ENCODE peak calls at places on chromosomes 7 and 10, in seven cellular contexts. One of them, this sample, is unnamed.

GRCh38 chr10:67521546-67521945 is 174.4 kb downstream of the CTNNA3 start:
- DNase-seq in body of pancreas: no peak
- DNase-seq in sigmoid colon: no peak
- DNase-seq in CD4-positive, CD25-positive, alpha-beta regulatory T cell: no peak
- DNase-seq in adipocyte: no peak
- DNase-seq in prostate gland: no peak
- DNase-seq in RWPE2: no peak
- DNase-seq in this sample: no peak

GRCh38 chr7:34219153-34219552 is 313.8 kb downstream of the BMPER start:
- DNase-seq in prostate gland: no peak
- DNase-seq in CD4-positive, CD25-positive, alpha-beta regulatory T cell: no peak
- DNase-seq in sigmoid colon: no peak
- DNase-seq in body of pancreas: no peak
- DNase-seq in adipocyte: no peak
- DNase-seq in RWPE2: no peak
- DNase-seq in this sample: no peak

GRCh38 chr7:98212532-98213041 is 1.3 kb downstream of the BHLHA15 start:
- DNase-seq in prostate gland: no peak
- DNase-seq in RWPE2: no peak
- DNase-seq in body of pancreas: peak; percentile 38
- DNase-seq in CD4-positive, CD25-positive, alpha-beta regulatory T cell: no peak
- DNase-seq in adipocyte: no peak
- DNase-seq in sigmoid colon: peak; percentile 63
- DNase-seq in this sample: no peak

GRCh38 chr7:102287465-102288146 is 938 bp downstream of the SH2B2 start:
- DNase-seq in adipocyte: peak; percentile 50
- DNase-seq in CD4-positive, CD25-positive, alpha-beta regulatory T cell: no peak
- DNase-seq in RWPE2: no peak
- DNase-seq in prostate gland: no peak
- DNase-seq in sigmoid colon: peak; percentile 77
- DNase-seq in body of pancreas: peak; percentile 61
- DNase-seq in this sample: no peak

GRCh38 chr7:29281782-29282541 is 87.4 kb downstream of the CHN2 start:
- DNase-seq in sigmoid colon: peak; percentile 69
- DNase-seq in body of pancreas: peak; percentile 25
- DNase-seq in CD4-positive, CD25-positive, alpha-beta regulatory T cell: no peak
- DNase-seq in RWPE2: peak; percentile 81
- DNase-seq in prostate gland: peak; percentile 53
- DNase-seq in adipocyte: no peak
- DNase-seq in this sample: no peak

GRCh38 chr7:30159698-30160143 is 24.9 kb downstream of the MTURN start:
- DNase-seq in prostate gland: no peak
- DNase-seq in adipocyte: no peak
- DNase-seq in sigmoid colon: no peak
- DNase-seq in CD4-positive, CD25-positive, alpha-beta regulatory T cell: no peak
- DNase-seq in RWPE2: no peak
- DNase-seq in body of pancreas: peak; percentile 54
- DNase-seq in this sample: no peak

GRCh38 chr7:139332960-139333359 is 8.2 kb upstream of the FMC1 start:
- DNase-seq in CD4-positive, CD25-positive, alpha-beta regulatory T cell: no peak
- DNase-seq in adipocyte: no peak
- DNase-seq in body of pancreas: peak; percentile 40
- DNase-seq in prostate gland: peak; percentile 21
- DNase-seq in sigmoid colon: no peak
- DNase-seq in RWPE2: no peak
- DNase-seq in this sample: no peak

GRCh38 chr7:19754521-19755116 is 18.8 kb downstream of the TMEM196 start:
- DNase-seq in RWPE2: no peak
- DNase-seq in adipocyte: peak; percentile 65
- DNase-seq in sigmoid colon: no peak
- DNase-seq in prostate gland: no peak
- DNase-seq in body of pancreas: no peak
- DNase-seq in CD4-positive, CD25-positive, alpha-beta regulatory T cell: peak; percentile 20
- DNase-seq in this sample: no peak

GRCh38 chr10:46523119-46523880 is 33.2 kb downstream of the GPRIN2 start:
- DNase-seq in sigmoid colon: peak; percentile 65
- DNase-seq in CD4-positive, CD25-positive, alpha-beta regulatory T cell: no peak
- DNase-seq in adipocyte: no peak
- DNase-seq in prostate gland: peak; percentile 73
- DNase-seq in RWPE2: peak; percentile 93
- DNase-seq in body of pancreas: no peak
- DNase-seq in this sample: peak; percentile 97

GRCh38 chr7:87475359-87476178 is at the start of gene ABCB4:
- DNase-seq in prostate gland: no peak
- DNase-seq in body of pancreas: peak; percentile 32
- DNase-seq in RWPE2: no peak
- DNase-seq in CD4-positive, CD25-positive, alpha-beta regulatory T cell: no peak
- DNase-seq in adipocyte: peak; percentile 51
- DNase-seq in sigmoid colon: no peak
- DNase-seq in this sample: peak; percentile 43

GRCh38 chr10:130509881-130510689 is 373.9 kb downstream of the GLRX3 start:
- DNase-seq in RWPE2: no peak
- DNase-seq in adipocyte: no peak
- DNase-seq in sigmoid colon: no peak
- DNase-seq in CD4-positive, CD25-positive, alpha-beta regulatory T cell: no peak
- DNase-seq in body of pancreas: no peak
- DNase-seq in prostate gland: no peak
- DNase-seq in this sample: no peak

GRCh38 chr10:98316661-98317060 is 48.7 kb upstream of the LOXL4 start:
- DNase-seq in CD4-positive, CD25-positive, alpha-beta regulatory T cell: no peak
- DNase-seq in prostate gland: no peak
- DNase-seq in RWPE2: no peak
- DNase-seq in body of pancreas: no peak
- DNase-seq in adipocyte: peak; percentile 40
- DNase-seq in sigmoid colon: no peak
- DNase-seq in this sample: peak; percentile 12

GRCh38 chr10:13139150-13139549 is 22.2 kb upstream of the MCM10 start:
- DNase-seq in body of pancreas: no peak
- DNase-seq in CD4-positive, CD25-positive, alpha-beta regulatory T cell: no peak
- DNase-seq in RWPE2: no peak
- DNase-seq in sigmoid colon: no peak
- DNase-seq in prostate gland: no peak
- DNase-seq in adipocyte: no peak
- DNase-seq in this sample: no peak

GRCh38 chr10:44958196-44958896 is 1.3 kb upstream of the RASSF4 start:
- DNase-seq in adipocyte: peak; percentile 51
- DNase-seq in body of pancreas: peak; percentile 62
- DNase-seq in prostate gland: no peak
- DNase-seq in sigmoid colon: peak; percentile 66
- DNase-seq in RWPE2: no peak
- DNase-seq in CD4-positive, CD25-positive, alpha-beta regulatory T cell: no peak
- DNase-seq in this sample: peak; percentile 36

GRCh38 chr7:152076324-152076821 is 50.9 kb downstream of the GALNT11 start:
- DNase-seq in CD4-positive, CD25-positive, alpha-beta regulatory T cell: peak; percentile 6
- DNase-seq in sigmoid colon: no peak
- DNase-seq in adipocyte: peak; percentile 12
- DNase-seq in prostate gland: no peak
- DNase-seq in RWPE2: no peak
- DNase-seq in body of pancreas: peak; percentile 72
- DNase-seq in this sample: no peak

GRCh38 chr10:28769147-28769604 is 91.9 kb downstream of the BAMBI start:
- DNase-seq in adipocyte: no peak
- DNase-seq in RWPE2: no peak
- DNase-seq in CD4-positive, CD25-positive, alpha-beta regulatory T cell: no peak
- DNase-seq in sigmoid colon: no peak
- DNase-seq in prostate gland: no peak
- DNase-seq in body of pancreas: no peak
- DNase-seq in this sample: no peak

GRCh38 chr7:78151229-78151628 is 352.7 kb downstream of the PHTF2 start:
- DNase-seq in body of pancreas: no peak
- DNase-seq in CD4-positive, CD25-positive, alpha-beta regulatory T cell: no peak
- DNase-seq in adipocyte: peak; percentile 84
- DNase-seq in RWPE2: no peak
- DNase-seq in sigmoid colon: no peak
- DNase-seq in prostate gland: no peak
- DNase-seq in this sample: no peak

GRCh38 chr10:124867304-124867703 is 65.7 kb downstream of the ABRAXAS2 start:
- DNase-seq in sigmoid colon: no peak
- DNase-seq in adipocyte: no peak
- DNase-seq in RWPE2: no peak
- DNase-seq in CD4-positive, CD25-positive, alpha-beta regulatory T cell: no peak
- DNase-seq in prostate gland: no peak
- DNase-seq in body of pancreas: no peak
- DNase-seq in this sample: no peak

GRCh38 chr7:107501593-107501992 is 31.7 kb downstream of the GPR22 start:
- DNase-seq in RWPE2: no peak
- DNase-seq in CD4-positive, CD25-positive, alpha-beta regulatory T cell: peak; percentile 9
- DNase-seq in prostate gland: no peak
- DNase-seq in sigmoid colon: no peak
- DNase-seq in body of pancreas: peak; percentile 22
- DNase-seq in adipocyte: peak; percentile 43
- DNase-seq in this sample: no peak

GRCh38 chr10:24428410-24428782 is 219.5 kb downstream of the KIAA1217 start:
- DNase-seq in prostate gland: no peak
- DNase-seq in adipocyte: peak; percentile 62
- DNase-seq in CD4-positive, CD25-positive, alpha-beta regulatory T cell: no peak
- DNase-seq in sigmoid colon: no peak
- DNase-seq in body of pancreas: no peak
- DNase-seq in RWPE2: no peak
- DNase-seq in this sample: peak; percentile 35

GRCh38 chr7:103325744-103326143 is 18.8 kb downstream of the DNAJC2 start:
- DNase-seq in body of pancreas: no peak
- DNase-seq in sigmoid colon: no peak
- DNase-seq in adipocyte: no peak
- DNase-seq in CD4-positive, CD25-positive, alpha-beta regulatory T cell: no peak
- DNase-seq in prostate gland: no peak
- DNase-seq in RWPE2: no peak
- DNase-seq in this sample: no peak

GRCh38 chr7:145082366-145083240 is 246.8 kb upstream of the TPK1 start:
- DNase-seq in body of pancreas: no peak
- DNase-seq in CD4-positive, CD25-positive, alpha-beta regulatory T cell: no peak
- DNase-seq in sigmoid colon: no peak
- DNase-seq in adipocyte: no peak
- DNase-seq in RWPE2: no peak
- DNase-seq in prostate gland: no peak
- DNase-seq in this sample: peak; percentile 55

GRCh38 chr10:106378251-106378650 is 786.3 kb downstream of the SORCS1 start:
- DNase-seq in adipocyte: no peak
- DNase-seq in RWPE2: no peak
- DNase-seq in body of pancreas: no peak
- DNase-seq in CD4-positive, CD25-positive, alpha-beta regulatory T cell: no peak
- DNase-seq in sigmoid colon: no peak
- DNase-seq in prostate gland: no peak
- DNase-seq in this sample: no peak

GRCh38 chr10:106384541-106384940 is 780.0 kb downstream of the SORCS1 start:
- DNase-seq in prostate gland: no peak
- DNase-seq in adipocyte: no peak
- DNase-seq in CD4-positive, CD25-positive, alpha-beta regulatory T cell: no peak
- DNase-seq in sigmoid colon: no peak
- DNase-seq in RWPE2: no peak
- DNase-seq in body of pancreas: no peak
- DNase-seq in this sample: peak; percentile 11

DNA sequence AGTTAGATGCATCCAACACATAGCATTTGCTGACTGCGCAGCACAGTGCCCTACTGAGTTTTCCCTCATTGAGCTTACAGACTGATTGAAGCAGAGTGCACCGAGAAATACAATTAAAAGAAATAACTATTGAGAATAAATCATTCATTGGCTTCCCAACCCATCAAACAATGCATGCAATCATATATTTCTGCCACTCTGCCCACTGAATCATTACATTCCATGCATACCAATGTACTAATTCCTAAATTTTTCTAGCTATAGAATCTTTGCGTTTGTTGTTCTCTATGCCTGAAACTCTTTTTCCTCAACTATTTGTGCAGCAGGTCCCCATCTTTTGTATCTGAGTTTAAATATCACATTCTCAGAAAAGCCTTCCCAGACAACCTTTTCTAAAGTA is 783.8 kb downstream of the SORCS1 start:
- DNase-seq in sigmoid colon: no peak
- DNase-seq in prostate gland: no peak
- DNase-seq in adipocyte: no peak
- DNase-seq in CD4-positive, CD25-positive, alpha-beta regulatory T cell: no peak
- DNase-seq in RWPE2: no peak
- DNase-seq in body of pancreas: no peak
- DNase-seq in this sample: no peak
- H3K4me3 ChIP-seq in sigmoid colon: no peak overlapping the region
- H3K4me3 ChIP-seq in prostate gland: no peak overlapping the region
- H3K4me3 ChIP-seq in adipocyte: no peak overlapping the region
- H3K4me3 ChIP-seq in CD4-positive, CD25-positive, alpha-beta regulatory T cell: no peak overlapping the region
- H3K4me3 ChIP-seq in RWPE2: no peak overlapping the region
- H3K4me3 ChIP-seq in body of pancreas: no peak overlapping the region
- H3K4me3 ChIP-seq in this sample: no peak overlapping the region

GRCh38 chr7:681551-682307 is 44.8 kb upstream of the DNAAF5 start:
- DNase-seq in CD4-positive, CD25-positive, alpha-beta regulatory T cell: no peak
- DNase-seq in sigmoid colon: peak; percentile 46
- DNase-seq in prostate gland: no peak
- DNase-seq in adipocyte: no peak
- DNase-seq in RWPE2: peak; percentile 22
- DNase-seq in body of pancreas: no peak
- DNase-seq in this sample: no peak

GRCh38 chr7:683526-684205 is 42.8 kb upstream of the DNAAF5 start:
- DNase-seq in CD4-positive, CD25-positive, alpha-beta regulatory T cell: no peak
- DNase-seq in sigmoid colon: peak; percentile 54
- DNase-seq in RWPE2: peak; percentile 23
- DNase-seq in adipocyte: no peak
- DNase-seq in body of pancreas: no peak
- DNase-seq in prostate gland: no peak
- DNase-seq in this sample: no peak

GRCh38 chr7:680411-681127 is 45.9 kb upstream of the DNAAF5 start:
- DNase-seq in RWPE2: peak; percentile 54
- DNase-seq in CD4-positive, CD25-positive, alpha-beta regulatory T cell: no peak
- DNase-seq in prostate gland: no peak
- DNase-seq in sigmoid colon: peak; percentile 56
- DNase-seq in adipocyte: no peak
- DNase-seq in body of pancreas: no peak
- DNase-seq in this sample: no peak

GRCh38 chr7:684416-684815 is 42.1 kb upstream of the DNAAF5 start:
- DNase-seq in RWPE2: peak; percentile 27
- DNase-seq in prostate gland: no peak
- DNase-seq in adipocyte: no peak
- DNase-seq in sigmoid colon: peak; percentile 25
- DNase-seq in CD4-positive, CD25-positive, alpha-beta regulatory T cell: no peak
- DNase-seq in body of pancreas: no peak
- DNase-seq in this sample: no peak

GRCh38 chr7:682810-683209 is 43.7 kb upstream of the DNAAF5 start:
- DNase-seq in sigmoid colon: peak; percentile 52
- DNase-seq in RWPE2: peak; percentile 34
- DNase-seq in CD4-positive, CD25-positive, alpha-beta regulatory T cell: no peak
- DNase-seq in body of pancreas: no peak
- DNase-seq in adipocyte: no peak
- DNase-seq in prostate gland: no peak
- DNase-seq in this sample: no peak
- H3K9me3 ChIP-seq in sigmoid colon: peaks cover 6% of the 10 kb centered on the region
- H3K9me3 ChIP-seq in RWPE2: peaks cover 11% of the 10 kb centered on the region
- H3K9me3 ChIP-seq in CD4-positive, CD25-positive, alpha-beta regulatory T cell: peaks cover 20% of the 10 kb centered on the region
- H3K9me3 ChIP-seq in body of pancreas: peaks cover 8% of the 10 kb centered on the region
- H3K9me3 ChIP-seq in adipocyte: peaks cover 29% of the 10 kb centered on the region
- H3K9me3 ChIP-seq in prostate gland: no peaks in the 10 kb centered on the region
- H3K9me3 ChIP-seq in this sample: peaks cover 9% of the 10 kb centered on the region

GRCh38 chr7:25069900-25070443 is 55.1 kb downstream of the CYCS start:
- DNase-seq in RWPE2: no peak
- DNase-seq in adipocyte: peak; percentile 95
- DNase-seq in CD4-positive, CD25-positive, alpha-beta regulatory T cell: peak; percentile 62
- DNase-seq in sigmoid colon: peak; percentile 66
- DNase-seq in prostate gland: peak; percentile 42
- DNase-seq in body of pancreas: peak; percentile 63
- DNase-seq in this sample: peak; percentile 65
- H3K4me3 ChIP-seq in RWPE2: peak overlapping the region; percentile 10
- H3K4me3 ChIP-seq in adipocyte: peak overlapping the region; percentile 56
- H3K4me3 ChIP-seq in CD4-positive, CD25-positive, alpha-beta regulatory T cell: no peak overlapping the region
- H3K4me3 ChIP-seq in sigmoid colon: no peak overlapping the region
- H3K4me3 ChIP-seq in prostate gland: no peak overlapping the region
- H3K4me3 ChIP-seq in body of pancreas: no peak overlapping the region
- H3K4me3 ChIP-seq in this sample: peak overlapping the region; percentile 26

GRCh38 chr7:115995701-115996100 is 34.9 kb downstream of the TFEC start:
- DNase-seq in CD4-positive, CD25-positive, alpha-beta regulatory T cell: no peak
- DNase-seq in sigmoid colon: no peak
- DNase-seq in RWPE2: no peak
- DNase-seq in adipocyte: no peak
- DNase-seq in body of pancreas: no peak
- DNase-seq in prostate gland: no peak
- DNase-seq in this sample: no peak

GRCh38 chr7:115997221-115997620 is 33.3 kb downstream of the TFEC start:
- DNase-seq in RWPE2: no peak
- DNase-seq in prostate gland: no peak
- DNase-seq in body of pancreas: no peak
- DNase-seq in adipocyte: no peak
- DNase-seq in CD4-positive, CD25-positive, alpha-beta regulatory T cell: no peak
- DNase-seq in sigmoid colon: no peak
- DNase-seq in this sample: no peak
- H3K9me3 ChIP-seq in RWPE2: no peaks in the 10 kb centered on the region
- H3K9me3 ChIP-seq in prostate gland: no peaks in the 10 kb centered on the region
- H3K9me3 ChIP-seq in body of pancreas: no peaks in the 10 kb centered on the region
- H3K9me3 ChIP-seq in adipocyte: peaks cover 15% of the 10 kb centered on the region
- H3K9me3 ChIP-seq in CD4-positive, CD25-positive, alpha-beta regulatory T cell: no peaks in the 10 kb centered on the region
- H3K9me3 ChIP-seq in sigmoid colon: peaks cover 2% of the 10 kb centered on the region
- H3K9me3 ChIP-seq in this sample: no peaks in the 10 kb centered on the region